ENCODE peak calls at places on chromosomes 11 and 22, in ten cellular contexts. G is cardiac muscle cell, E is body of pancreas, F is left ventricle myocardium inferior, Q is stomach, W is fibroblast of lung, P is DND-41, O is aorta, A is heart left ventricle, V is right atrium auricular region. M is an unnamed sample.

GRCh38 chr11:35622070-35622469 is 3.8 kb downstream of the FJX1 start:
- DNase-seq in V (no peak), E (no peak), P (no peak), Q (no peak), W (peak; percentile 92), G (peak; percentile 30), F (no peak), A (no peak), O (no peak), M (no peak)

GRCh38 chr11:57823859-57824258 is 62.3 kb downstream of the CTNND1 start:
- DNase-seq in A (no peak), O (no peak), F (no peak), W (no peak), P (no peak), G (no peak), E (no peak), Q (no peak), V (no peak), M (no peak)

GRCh38 chr11:71913716-71914115 is 14.7 kb downstream of the XNDC1N start:
- DNase-seq in V (no peak), F (no peak), E (no peak), P (no peak), W (peak; percentile 38), O (no peak), G (no peak), A (no peak), Q (no peak), M (no peak)

GRCh38 chr11:102610198-102610597 is 14.9 kb downstream of the MMP20 start:
- DNase-seq in Q (no peak), V (no peak), E (no peak), A (no peak), O (no peak), G (no peak), F (no peak), P (no peak), W (no peak), M (no peak)

GRCh38 chr22:24805790-24806662 is at the start of gene SGSM1:
- DNase-seq in P (no peak), A (peak; percentile 85), W (peak; percentile 39), O (peak; percentile 89), E (peak; percentile 87), V (peak; percentile 77), F (peak; percentile 85), G (peak; percentile 93), Q (peak; percentile 89), M (peak; percentile 80)

GRCh38 chr11:86247608-86248007 is 3.1 kb downstream of the EED start:
- DNase-seq in A (no peak), G (no peak), W (no peak), Q (no peak), O (no peak), E (no peak), V (no peak), F (no peak), P (no peak), M (no peak)

GRCh38 chr11:45409587-45409986 is 123.4 kb upstream of the SYT13 start:
- DNase-seq in A (no peak), Q (no peak), P (no peak), E (no peak), F (no peak), O (no peak), V (no peak), W (no peak), G (no peak), M (no peak)

GRCh38 chr11:1230456-1231395 is 7.9 kb downstream of the MUC5B start:
- DNase-seq in Q (no peak), V (no peak), W (no peak), F (no peak), O (peak; percentile 33), P (no peak), G (no peak), E (no peak), A (peak; percentile 20), M (peak; percentile 9)

GRCh38 chr11:2167141-2168045 is 4.2 kb downstream of the TH start:
- DNase-seq in F (no peak), W (no peak), G (no peak), V (no peak), P (no peak), O (no peak), E (no peak), A (no peak), Q (no peak), M (no peak)

GRCh38 chr11:67450796-67451657 is 1.5 kb downstream of the GPR152 start:
- DNase-seq in V (no peak), W (no peak), O (no peak), P (no peak), G (no peak), E (no peak), F (no peak), Q (no peak), A (no peak), M (no peak)

GRCh38 chr22:50190182-50190951 is 4.7 kb downstream of the TRABD start:
- DNase-seq in E (peak; percentile 84), W (peak; percentile 55), A (peak; percentile 89), P (peak; percentile 53), Q (peak; percentile 88), F (peak; percentile 84), O (peak; percentile 90), V (peak; percentile 79), G (peak; percentile 43), M (peak; percentile 87)

GRCh38 chr11:63919267-63920125 is 2.5 kb upstream of the RCOR2 start:
- DNase-seq in P (no peak), W (no peak), A (peak; percentile 76), G (peak; percentile 79), V (no peak), Q (peak; percentile 51), E (no peak), O (no peak), F (peak; percentile 76), M (no peak)

GRCh38 chr11:113638378-113638777 is 67.7 kb downstream of the TMPRSS5 start:
- DNase-seq in A (no peak), V (no peak), G (peak; percentile 36), P (no peak), O (no peak), Q (no peak), F (no peak), E (no peak), W (peak; percentile 8), M (no peak)

GRCh38 chr11:113634940-113635575 is 71.0 kb downstream of the TMPRSS5 start:
- DNase-seq in Q (no peak), O (no peak), P (no peak), V (no peak), F (no peak), A (no peak), E (no peak), W (no peak), G (no peak), M (no peak)

GRCh38 chr11:113632981-113633380 is 73.1 kb downstream of the TMPRSS5 start:
- DNase-seq in A (no peak), P (no peak), F (no peak), W (peak; percentile 63), G (no peak), V (no peak), Q (no peak), E (no peak), O (peak; percentile 78), M (no peak)

DNA sequence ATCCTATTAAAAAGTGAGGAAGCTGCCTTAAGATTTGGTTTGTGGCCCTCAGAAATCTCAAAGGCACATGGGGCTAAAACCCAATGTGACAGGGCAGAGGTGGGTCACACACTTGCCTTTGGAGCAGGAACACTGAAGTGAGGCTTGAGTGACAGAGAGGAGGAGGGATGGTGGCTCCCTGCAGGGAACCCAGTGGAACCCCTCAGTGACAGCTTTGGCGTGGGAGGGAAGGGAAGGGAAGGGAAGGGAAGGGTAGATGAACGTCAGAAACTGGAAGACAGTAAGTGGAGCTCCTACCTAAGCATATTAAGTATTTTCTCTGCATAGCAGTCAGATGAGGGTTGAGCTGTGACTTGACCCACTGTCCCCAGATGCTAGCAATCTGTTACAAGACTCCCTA is 68.5 kb downstream of the TMPRSS5 start:
- DNase-seq in W (no peak), V (no peak), G (no peak), E (no peak), A (no peak), F (no peak), O (no peak), P (no peak), Q (no peak), M (no peak)
- H3K27me3 ChIP-seq in W (no peaks in the 10 kb centered on the region), V (no peaks in the 10 kb centered on the region), G (no peaks in the 10 kb centered on the region), E (no peaks in the 10 kb centered on the region), A (no peaks in the 10 kb centered on the region), F (no peaks in the 10 kb centered on the region), O (no peaks in the 10 kb centered on the region), P (peaks cover 3% of the 10 kb centered on the region), Q (no peaks in the 10 kb centered on the region), M (no peaks in the 10 kb centered on the region)

GRCh38 chr11:47435687-47436086 is 9.4 kb upstream of the PSMC3 start:
- DNase-seq in W (no peak), F (no peak), O (no peak), P (no peak), A (no peak), E (no peak), G (no peak), V (no peak), Q (no peak), M (no peak)
- H3K4me3 ChIP-seq in W (no peak overlapping the region), F (no peak overlapping the region), O (no peak overlapping the region), P (no peak overlapping the region), A (no peak overlapping the region), E (no peak overlapping the region), G (no peak overlapping the region), V (no peak overlapping the region), Q (no peak overlapping the region), M (no peak overlapping the region)

DNA sequence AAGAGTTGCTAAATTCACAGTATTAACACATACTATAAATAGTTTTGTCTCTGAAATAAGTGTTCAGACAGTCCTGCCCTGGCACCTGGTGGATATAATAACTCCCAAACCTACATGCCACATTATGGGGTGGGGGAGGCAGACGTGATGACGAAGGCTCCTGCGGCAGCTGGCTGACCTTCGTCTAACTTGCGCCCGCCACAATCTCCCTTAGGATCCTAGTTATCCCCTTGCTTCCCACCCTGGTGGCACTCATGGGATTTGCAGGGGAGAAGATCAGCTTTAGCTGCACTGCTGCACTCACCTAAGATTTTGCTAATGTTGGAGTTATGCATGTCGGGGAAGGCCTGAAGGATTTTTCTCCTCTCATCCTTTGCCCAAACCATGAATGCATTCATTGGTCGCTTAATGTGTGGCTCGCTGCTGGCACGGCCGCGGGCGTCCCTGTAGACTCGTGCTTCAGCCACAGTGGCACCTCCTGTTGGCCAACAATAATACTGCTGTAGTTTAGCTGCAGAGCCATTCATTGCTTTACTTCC is 367.6 kb downstream of the SOX6 start:
- DNase-seq in A (no peak), Q (no peak), P (no peak), G (peak; percentile 55), O (no peak), V (no peak), E (no peak), W (no peak), F (no peak), M (no peak)
- H3K27me3 ChIP-seq in A (no peaks in the 10 kb centered on the region), Q (no peaks in the 10 kb centered on the region), P (peaks cover 2% of the 10 kb centered on the region), G (no peaks in the 10 kb centered on the region), O (no peaks in the 10 kb centered on the region), V (no peaks in the 10 kb centered on the region), E (no peaks in the 10 kb centered on the region), W (no peaks in the 10 kb centered on the region), F (no peaks in the 10 kb centered on the region), M (no peaks in the 10 kb centered on the region)

DNA sequence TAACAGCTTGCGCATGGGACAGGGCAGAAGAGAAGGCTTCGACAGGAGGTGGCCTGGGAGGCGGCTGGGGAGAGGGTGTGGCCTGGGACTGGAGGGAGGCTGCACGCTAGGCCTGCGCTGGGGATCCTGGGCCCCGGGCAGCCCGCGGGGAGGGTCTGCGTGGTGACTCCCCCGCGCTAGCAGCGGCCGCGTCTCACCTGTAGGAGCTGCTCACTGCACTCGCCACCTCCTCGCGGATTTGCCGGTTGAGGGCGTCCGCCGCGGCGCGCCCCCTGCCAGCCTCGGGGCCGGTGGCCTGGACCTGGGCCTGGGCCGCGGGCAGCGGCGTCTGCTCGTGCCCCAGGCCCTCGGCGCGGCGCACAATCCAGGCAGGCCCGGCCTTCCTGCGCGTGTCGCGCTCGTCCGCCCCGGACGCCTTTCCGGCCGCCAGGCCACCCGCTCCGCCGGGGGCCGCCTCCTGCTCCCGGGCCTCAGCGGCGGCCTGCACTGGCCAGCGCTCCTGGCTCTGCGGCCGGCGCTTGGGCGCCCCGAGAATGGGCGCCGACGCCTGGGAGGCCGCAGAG is 1.5 kb downstream of the MAP6 start:
- DNase-seq in V (no peak), A (peak; percentile 48), Q (peak; percentile 36), E (peak; percentile 21), O (no peak), G (peak; percentile 52), P (no peak), W (peak; percentile 24), F (peak; percentile 33), M (no peak)
- H3K4me3 ChIP-seq in V (peak overlapping the region; percentile 68), A (peak overlapping the region; percentile 75), Q (peak overlapping the region; percentile 61), E (no peak overlapping the region), O (peak overlapping the region; percentile 73), G (peak overlapping the region; percentile 48), P (no peak overlapping the region), W (no peak overlapping the region), F (peak overlapping the region; percentile 77), M (no peak overlapping the region)